ENCODE peak calls at places on chromosome 19, in six cellular contexts. I is ELF-1; Z is activated CD4-positive, alpha-beta T cell treated with anti-CD3 and anti-CD28 coated beads for 48 hours; P is Panc1; C is SK-MEL-5; T is stimulated activated CD4-positive, alpha-beta T cell treated with anti-CD3 and anti-CD28 coated beads, Interleukin-1b, Interleukin-23, amount 100 ng/mL, for 1 hour. X is an unnamed sample.

GRCh38 chr19:5564930-5565329 is 2.8 kb downstream of the TINCR start:
- DNase-seq in Z (no peak), C (no peak), P (no peak), I (no peak), T (no peak), X (no peak)

GRCh38 chr19:43914051-43914450 is 21.0 kb downstream of the ZNF45 start:
- DNase-seq in T (no peak), P (no peak), I (no peak), C (no peak), Z (no peak), X (no peak)

GRCh38 chr19:44499962-44500949 is at the start of gene ZNF180:
- DNase-seq in C (peak), I (peak), P (peak), T (peak), Z (peak), X (peak)

GRCh38 chr19:18616023-18616422 is 3.4 kb downstream of the TMEM59L start:
- DNase-seq in C (no peak), Z (no peak), I (no peak), T (no peak), P (no peak), X (no peak)

GRCh38 chr19:4474504-4475136 is 2.5 kb downstream of the HDGFL2 start:
- DNase-seq in C (peak), P (no peak), T (no peak), Z (peak), I (peak), X (peak)

GRCh38 chr19:45130888-45131615 is 29.7 kb downstream of the NKPD1 start:
- DNase-seq in T (no peak), Z (peak), P (no peak), C (peak), I (no peak), X (no peak)

GRCh38 chr19:16355293-16356043 is 30.8 kb downstream of the KLF2 start:
- DNase-seq in T (no peak), P (no peak), I (no peak), Z (no peak), C (no peak), X (no peak)

GRCh38 chr19:27393591-27393990 is 1819.4 kb downstream of the UQCRFS1 start:
- DNase-seq in I (no peak), C (peak), Z (no peak), T (no peak), P (no peak), X (no peak)

GRCh38 chr19:19650331-19650730 is 6.9 kb upstream of the GMIP start:
- DNase-seq in C (no peak), I (no peak), P (no peak), T (no peak), Z (no peak), X (no peak)

GRCh38 chr19:48719263-48720171 is at the start of gene MAMSTR:
- DNase-seq in P (no peak), T (no peak), C (no peak), I (no peak), Z (no peak), X (no peak)

GRCh38 chr19:5822181-5822844 is 17.2 kb downstream of the FUT6 start:
- DNase-seq in T (no peak), Z (no peak), P (no peak), I (no peak), C (no peak), X (no peak)

GRCh38 chr19:29004796-29005195 is 208.2 kb downstream of the UQCRFS1 start:
- DNase-seq in T (no peak), Z (no peak), I (no peak), C (no peak), P (no peak), X (no peak)

GRCh38 chr19:13366529-13367143 is 139.6 kb downstream of the CACNA1A start:
- DNase-seq in P (no peak), C (peak), I (peak), Z (no peak), T (no peak), X (no peak)

GRCh38 chr19:52778811-52779210 is 7.8 kb downstream of the ZNF600 start:
- DNase-seq in C (no peak), T (no peak), I (no peak), P (no peak), Z (peak), X (peak)

GRCh38 chr19:4676955-4677731 is 7.0 kb upstream of the MYDGF start:
- DNase-seq in P (no peak), C (peak), T (no peak), I (peak), Z (peak), X (peak)

GRCh38 chr19:17855333-17856152 is 4.2 kb upstream of the RPL18A start:
- DNase-seq in T (peak), C (peak), Z (peak), P (no peak), I (peak), X (peak)

GRCh38 chr19:37683520-37683919 is 28.3 kb upstream of the ZFP30 start:
- DNase-seq in C (no peak), Z (no peak), T (no peak), P (no peak), I (no peak), X (no peak)

GRCh38 chr19:4678881-4679379 is 8.8 kb upstream of the MYDGF start:
- DNase-seq in Z (peak), T (no peak), I (peak), P (no peak), C (peak), X (peak)

GRCh38 chr19:17953316-17953801 is 13.5 kb upstream of the KCNN1 start:
- DNase-seq in C (no peak), T (no peak), Z (no peak), P (no peak), I (no peak), X (no peak)

GRCh38 chr19:18430417-18431144 is 7.4 kb downstream of the ISYNA1 start:
- DNase-seq in Z (no peak), P (no peak), I (no peak), C (no peak), T (no peak), X (no peak)

GRCh38 chr19:57055956-57056355 is 63.8 kb upstream of the USP29 start:
- DNase-seq in Z (no peak), I (no peak), C (no peak), P (no peak), T (no peak), X (no peak)

GRCh38 chr19:1446713-1447564 is 3.0 kb upstream of the APC2 start:
- DNase-seq in T (no peak), Z (no peak), C (no peak), P (no peak), I (no peak), X (no peak)

GRCh38 chr19:47514151-47514868 is 553 bp downstream of the NAPA start:
- DNase-seq in Z (no peak), P (no peak), T (no peak), C (no peak), I (no peak), X (no peak)

GRCh38 chr19:55632463-55632834 is 8.1 kb upstream of the ZNF784 start:
- DNase-seq in C (peak), P (peak), T (peak), Z (peak), I (peak), X (peak)

GRCh38 chr19:17530586-17530985 is 19.1 kb downstream of the PGLS start:
- DNase-seq in P (no peak), C (no peak), I (peak), T (no peak), Z (no peak), X (no peak)

GRCh38 chr19:9875796-9876195 is 40.7 kb downstream of the PIN1 start:
- DNase-seq in Z (no peak), P (no peak), T (no peak), I (no peak), C (no peak), X (no peak)

GRCh38 chr19:35742121-35742724 is at the start of gene IGFLR1:
- DNase-seq in P (no peak), T (peak), C (no peak), Z (peak), I (no peak), X (peak)

GRCh38 chr19:7636691-7637373 is at the start of gene STXBP2:
- DNase-seq in I (peak), P (no peak), C (no peak), T (peak), Z (peak), X (peak)

GRCh38 chr19:55206664-55207500 is 2.4 kb downstream of the PTPRH start:
- DNase-seq in Z (peak), P (peak), C (peak), I (peak), T (no peak), X (peak)

GRCh38 chr19:13208131-13208963 is 58.1 kb downstream of the IER2 start:
- DNase-seq in T (peak), Z (peak), P (no peak), I (no peak), C (no peak), X (peak)

GRCh38 chr19:46951236-46951986 is 68.2 kb upstream of the NPAS1 start:
- DNase-seq in Z (peak), C (no peak), I (no peak), P (no peak), T (no peak), X (peak)

GRCh38 chr19:33386361-33386858 is 12.9 kb downstream of the CEBPG start:
- DNase-seq in Z (no peak), T (no peak), P (no peak), C (no peak), I (no peak), X (no peak)

GRCh38 chr19:46173886-46174475 is 25.9 kb downstream of the IGFL2 start:
- DNase-seq in I (no peak), C (no peak), Z (no peak), T (no peak), P (no peak), X (no peak)

GRCh38 chr19:14333101-14333871 is 48.0 kb upstream of the ADGRE5 start:
- DNase-seq in T (no peak), P (no peak), I (peak), Z (peak), C (no peak), X (no peak)

GRCh38 chr19:55640577-55641375 is at the start of gene ZNF580:
- DNase-seq in I (peak), C (peak), Z (peak), P (no peak), T (peak), X (peak)

GRCh38 chr19:6204212-6204611 is 68.7 kb downstream of the ACSBG2 start:
- DNase-seq in I (no peak), T (no peak), P (no peak), C (no peak), Z (no peak), X (no peak)